ENCODE peak calls at places on chromosomes 1 and 21, in eight cellular contexts. G is aorta; W is small intestine; N is CD4-positive, CD25-positive, alpha-beta regulatory T cell; A is GM23248; D is CD8-positive, alpha-beta memory T cell; T is osteoblast; P is keratinocyte. Q is an unnamed sample.

GRCh38 chr1:165161130-165161529 is 195.4 kb downstream of the LMX1A start:
- DNase-seq in G (no peak), W (no peak), N (no peak), A (no peak), D (no peak), T (no peak), P (no peak), Q (no peak)

GRCh38 chr21:39529026-39529425 is 77.3 kb downstream of the SH3BGR start:
- DNase-seq in G (no peak), W (no peak), N (no peak), A (no peak), D (no peak), T (no peak), P (no peak), Q (no peak)

GRCh38 chr21:37983336-37984095 is 67.3 kb upstream of the KCNJ6 start:
- DNase-seq in G (no peak), W (no peak), N (no peak), A (no peak), D (no peak), T (no peak), P (peak; percentile 30), Q (no peak)

GRCh38 chr21:26027696-26028095 is 142.9 kb downstream of the APP start:
- DNase-seq in G (no peak), W (no peak), N (no peak), A (no peak), D (no peak), T (no peak), P (no peak), Q (no peak)

GRCh38 chr1:10728595-10729410 is 67.6 kb downstream of the CASZ1 start:
- DNase-seq in G (no peak), W (no peak), N (no peak), A (no peak), D (no peak), T (no peak), P (no peak), Q (no peak)

GRCh38 chr1:65235867-65236805 is 73.2 kb upstream of the DNAJC6 start:
- DNase-seq in G (no peak), W (peak; percentile 56), N (peak; percentile 69), A (peak; percentile 49), D (no peak), T (no peak), P (no peak), Q (no peak)

GRCh38 chr1:115666206-115666605 is 24.4 kb downstream of the VANGL1 start:
- DNase-seq in G (no peak), W (no peak), N (no peak), A (no peak), D (no peak), T (no peak), P (no peak), Q (no peak)

GRCh38 chr21:45630876-45631275 is 12.6 kb upstream of the PCBP3 start:
- DNase-seq in G (peak; percentile 70), W (no peak), N (no peak), A (no peak), D (no peak), T (peak; percentile 18), P (no peak), Q (no peak)

GRCh38 chr1:204598319-204598969 is 82.2 kb downstream of the MDM4 start:
- DNase-seq in G (no peak), W (no peak), N (no peak), A (no peak), D (no peak), T (no peak), P (no peak), Q (no peak)

GRCh38 chr1:41876533-41877445 is 41.9 kb downstream of the HIVEP3 start:
- DNase-seq in G (no peak), W (no peak), N (no peak), A (peak; percentile 41), D (no peak), T (peak; percentile 76), P (no peak), Q (no peak)

GRCh38 chr1:7290971-7291970 is 479.8 kb upstream of the VAMP3 start:
- DNase-seq in G (no peak), W (no peak), N (no peak), A (peak; percentile 68), D (no peak), T (peak; percentile 78), P (no peak), Q (no peak)

GRCh38 chr1:45543599-45544417 is 6.8 kb upstream of the AKR1A1 start:
- DNase-seq in G (no peak), W (peak; percentile 90), N (peak; percentile 71), A (no peak), D (peak; percentile 80), T (no peak), P (no peak), Q (peak; percentile 74)

GRCh38 chr1:210438928-210439841 is 110.5 kb downstream of the HHAT start:
- DNase-seq in G (no peak), W (no peak), N (no peak), A (peak; percentile 89), D (no peak), T (peak; percentile 48), P (peak; percentile 88), Q (no peak)

GRCh38 chr21:39612233-39613028 is at the start of gene B3GALT5:
- DNase-seq in G (no peak), W (no peak), N (no peak), A (no peak), D (no peak), T (peak; percentile 88), P (no peak), Q (no peak)

GRCh38 chr21:41786521-41786987 is 19.7 kb upstream of the RIPK4 start:
- DNase-seq in G (peak; percentile 41), W (peak; percentile 70), N (no peak), A (peak; percentile 93), D (no peak), T (peak; percentile 73), P (peak; percentile 68), Q (no peak)

GRCh38 chr1:211511030-211511429 is 19.1 kb upstream of the RD3 start:
- DNase-seq in G (no peak), W (no peak), N (no peak), A (no peak), D (no peak), T (no peak), P (no peak), Q (no peak)

DNA sequence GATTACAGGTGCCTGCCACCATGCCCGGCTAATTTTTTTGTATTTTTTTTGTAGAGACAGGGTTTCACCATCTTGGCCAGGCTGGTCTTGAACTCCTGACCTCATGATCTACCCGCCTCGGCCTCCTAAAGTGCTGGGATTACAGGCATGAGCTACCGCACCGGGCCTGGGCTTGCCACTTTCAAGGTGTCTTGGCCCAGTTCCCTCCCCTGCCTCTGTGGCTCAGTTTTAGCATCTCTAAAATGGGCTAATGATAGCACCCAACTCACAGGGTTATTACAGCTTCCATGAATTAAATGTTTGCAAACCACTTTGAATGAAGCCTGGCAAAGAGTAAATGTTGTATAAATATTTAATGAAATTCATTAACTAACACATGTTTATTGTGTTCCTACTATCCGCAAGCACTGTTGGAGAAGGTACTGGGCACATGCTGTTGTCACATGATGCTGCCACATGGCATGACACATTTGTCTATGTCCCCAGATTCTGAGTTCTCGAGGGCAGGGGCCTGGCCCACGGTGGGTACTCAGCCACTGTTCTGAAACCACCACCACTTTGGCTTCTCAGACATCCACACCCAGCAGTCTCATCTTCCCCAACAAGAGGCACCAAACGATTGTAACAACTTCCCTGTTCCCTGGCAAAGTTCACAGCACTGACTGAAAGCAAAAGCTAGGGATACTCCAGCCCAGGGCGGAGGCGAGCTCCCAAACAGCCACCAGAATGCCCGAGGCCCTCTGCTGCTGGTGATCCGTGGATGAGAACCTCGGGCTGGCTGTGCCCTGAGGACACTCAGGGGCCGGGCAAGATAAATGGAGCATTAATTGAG is 9.7 kb downstream of the IFFO2 start:
- DNase-seq in G (no peak), W (no peak), N (no peak), A (peak; percentile 66), D (no peak), T (peak; percentile 70), P (no peak), Q (no peak)
- H3K4me1 ChIP-seq in G (peaks cover 8% of the 10 kb centered on the region), W (no peaks in the 10 kb centered on the region), N (peaks cover 93% of the 10 kb centered on the region), A (peaks cover 59% of the 10 kb centered on the region), D (peaks cover 86% of the 10 kb centered on the region), T (peaks cover 42% of the 10 kb centered on the region), P (peaks cover 90% of the 10 kb centered on the region), Q (peaks cover 83% of the 10 kb centered on the region)

GRCh38 chr1:5597171-5597864 is 394.9 kb downstream of the NPHP4 start:
- DNase-seq in G (no peak), W (no peak), N (no peak), A (no peak), D (no peak), T (no peak), P (no peak), Q (no peak)
- H3K4me3 ChIP-seq in G (no peak overlapping the region), W (no peak overlapping the region), N (no peak overlapping the region), A (no peak overlapping the region), D (no peak overlapping the region), T (no peak overlapping the region), P (no peak overlapping the region), Q (no peak overlapping the region)

DNA sequence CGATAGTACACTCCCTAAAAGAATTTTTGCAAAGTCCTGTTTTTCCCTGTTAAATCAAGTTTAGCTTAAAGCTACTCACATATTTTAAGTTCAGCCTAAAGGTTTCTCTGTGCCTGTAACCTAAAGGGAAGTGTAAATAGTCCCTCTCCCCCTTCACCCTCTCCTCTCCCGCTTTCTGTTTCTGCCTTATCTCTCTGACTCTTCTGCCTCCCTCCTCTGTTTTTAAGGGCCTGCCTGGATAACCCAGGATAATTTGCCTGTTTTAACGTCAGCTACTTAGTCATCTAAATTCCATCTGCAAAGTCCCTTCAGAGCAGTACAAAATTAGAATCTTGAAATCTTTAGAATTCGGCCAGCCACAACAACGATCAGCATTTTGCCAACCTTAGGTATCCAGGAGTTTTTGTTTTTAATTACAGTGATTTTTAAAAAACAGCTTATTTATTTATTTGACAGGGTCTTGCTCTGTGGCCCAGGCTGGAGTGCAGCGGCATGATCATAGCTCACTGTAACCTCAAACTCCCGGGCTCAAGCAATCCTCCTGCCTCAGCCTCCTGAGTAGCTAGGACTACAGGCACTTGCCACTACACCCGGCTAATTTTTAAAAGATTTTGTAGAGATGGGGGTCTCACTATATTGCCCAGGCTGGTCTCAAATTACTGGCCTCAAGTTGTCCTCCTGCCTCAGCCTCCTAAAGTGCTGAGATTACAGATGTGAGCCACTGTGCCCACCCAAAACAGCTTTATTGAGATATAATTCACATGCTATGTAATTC is 92.4 kb downstream of the NID1 start:
- DNase-seq in G (no peak), W (no peak), N (no peak), A (peak; percentile 84), D (no peak), T (peak; percentile 81), P (no peak), Q (no peak)
- H3K27ac ChIP-seq in G (peak overlapping the region; percentile 38), W (no peak overlapping the region), N (no peak overlapping the region), A (peak overlapping the region; percentile 100), D (peak overlapping the region; percentile 50), T (peak overlapping the region; percentile 99), P (peak overlapping the region; percentile 74), Q (no peak overlapping the region)

DNA sequence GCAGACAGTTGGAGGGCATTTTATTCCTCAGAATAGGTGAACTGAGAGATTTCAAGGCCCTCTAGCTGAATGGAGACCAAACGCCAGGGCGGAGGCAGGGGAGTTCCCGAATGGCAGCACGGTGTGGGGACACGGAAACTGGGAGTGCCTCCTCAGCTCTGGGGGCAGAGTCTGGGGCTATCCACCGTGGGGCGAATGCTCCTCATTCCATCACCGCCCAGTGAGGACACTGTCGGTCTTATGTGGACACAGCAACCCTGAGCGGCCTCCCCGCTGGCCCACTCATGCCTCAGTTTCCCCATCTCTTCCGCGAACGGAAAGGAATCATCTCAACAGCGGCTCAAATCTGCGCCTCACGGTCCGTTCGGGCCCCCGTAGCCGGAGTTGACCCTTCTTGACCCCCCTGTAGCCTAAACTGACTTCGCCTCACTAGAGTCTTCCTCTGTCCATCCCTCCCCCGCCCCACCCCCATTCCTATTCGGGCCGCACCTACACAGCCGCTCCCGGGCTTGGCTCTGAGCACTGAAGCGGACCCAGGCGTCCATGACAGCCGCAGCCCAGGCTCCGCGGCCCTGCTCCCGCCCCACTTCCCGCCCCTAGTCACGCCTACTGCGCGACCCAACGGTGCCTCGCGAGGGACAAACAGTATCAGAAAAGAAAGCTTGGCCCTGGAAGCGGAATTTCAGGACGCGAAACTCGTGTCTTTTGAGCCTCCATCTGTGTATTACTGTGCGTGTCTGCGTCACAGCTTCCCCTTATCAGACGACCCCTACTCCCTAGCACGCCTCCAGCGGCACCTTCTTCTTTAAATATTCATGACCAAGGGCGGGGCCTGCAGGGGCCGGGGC is at the start of gene PEX11B:
- DNase-seq in G (peak; percentile 95), W (peak; percentile 90), N (peak; percentile 94), A (peak; percentile 92), D (peak; percentile 94), T (peak; percentile 93), P (no peak), Q (peak; percentile 90)
- H3K4me1 ChIP-seq in G (no peaks in the 10 kb centered on the region), W (no peaks in the 10 kb centered on the region), N (peaks cover 24% of the 10 kb centered on the region), A (peaks cover 16% of the 10 kb centered on the region), D (peaks cover 21% of the 10 kb centered on the region), T (peaks cover 22% of the 10 kb centered on the region), P (peaks cover 19% of the 10 kb centered on the region), Q (peaks cover 22% of the 10 kb centered on the region)

Q was measured in effector memory CD4-positive, alpha-beta T cell.